ENCODE peak calls at places on chromosomes 2 and 18, in four cellular contexts. E, P, T and C are unnamed samples.

GRCh38 chr2:139296672-139297209 is 516.6 kb upstream of the NXPH2 start:
- DNase-seq in E (no peak), P (no peak), T (no peak), C (no peak)

GRCh38 chr2:36456227-36456788 is 100.7 kb downstream of the CRIM1 start:
- DNase-seq in E (no peak), T (no peak), P (no peak), C (no peak)

GRCh38 chr2:215601990-215602721 is 166.3 kb upstream of the FN1 start:
- DNase-seq in P (no peak), T (no peak), E (no peak), C (no peak)

GRCh38 chr18:79275461-79275860 is 120.3 kb upstream of the NFATC1 start:
- DNase-seq in E (no peak), T (no peak), P (no peak), C (no peak)

GRCh38 chr2:120465012-120465700 is 119.2 kb downstream of the INHBB start:
- DNase-seq in T (no peak), P (no peak), E (no peak), C (no peak)

GRCh38 chr2:9308186-9308955 is 101.8 kb downstream of the ASAP2 start:
- DNase-seq in E (no peak), P (no peak), T (no peak), C (no peak)

GRCh38 chr2:40120021-40120420 is 331.9 kb downstream of the SLC8A1 start:
- DNase-seq in T (no peak), E (no peak), P (no peak), C (no peak)

GRCh38 chr18:42412896-42413295 is 457.9 kb downstream of the PIK3C3 start:
- DNase-seq in E (no peak), P (no peak), T (no peak), C (no peak)

GRCh38 chr2:14633451-14634211 is 1.1 kb downstream of the LRATD1 start:
- DNase-seq in T (peak; percentile 24), E (no peak), P (no peak), C (peak; percentile 59)

GRCh38 chr2:28322051-28322450 is 70.6 kb upstream of the FOSL2 start:
- DNase-seq in E (no peak), T (no peak), P (no peak), C (no peak)

GRCh38 chr18:59484796-59485328 is 125.8 kb upstream of the LMAN1 start:
- DNase-seq in E (no peak), P (no peak), T (no peak), C (no peak)

GRCh38 chr2:190031971-190032623 is 30.4 kb downstream of the MSTN start:
- DNase-seq in E (no peak), P (no peak), T (no peak), C (no peak)

GRCh38 chr2:162518894-162519293 is 175.0 kb downstream of the GCA start:
- DNase-seq in T (no peak), E (no peak), P (no peak), C (no peak)

GRCh38 chr2:70596739-70597138 is 43.1 kb upstream of the TGFA start:
- DNase-seq in T (no peak), P (peak; percentile 59), E (no peak), C (no peak)

GRCh38 chr2:104654813-104655212 is 199.1 kb upstream of the POU3F3 start:
- DNase-seq in P (no peak), T (no peak), E (no peak), C (no peak)

GRCh38 chr2:145292166-145292565 is 772.2 kb upstream of the ZEB2 start:
- DNase-seq in P (no peak), T (no peak), E (no peak), C (no peak)

GRCh38 chr18:79117380-79117779 is 48.2 kb downstream of the ATP9B start:
- DNase-seq in T (no peak), E (no peak), P (no peak), C (no peak)

GRCh38 chr2:232485757-232486557 is 1.7 kb downstream of the ECEL1 start:
- DNase-seq in T (peak; percentile 46), E (no peak), P (no peak), C (no peak)

GRCh38 chr2:197972017-197972416 is 167.6 kb downstream of the PLCL1 start:
- DNase-seq in P (no peak), E (no peak), T (no peak), C (no peak)

GRCh38 chr2:220811952-220812570 is 760.0 kb downstream of the EPHA4 start:
- DNase-seq in E (no peak), T (no peak), P (no peak), C (no peak)

GRCh38 chr2:9613291-9613690 is 17.5 kb downstream of the YWHAQ start:
- DNase-seq in T (no peak), P (no peak), E (no peak), C (no peak)

GRCh38 chr2:118202707-118203303 is 114.5 kb downstream of the INSIG2 start:
- DNase-seq in E (no peak), P (no peak), T (peak; percentile 72), C (peak; percentile 77)

GRCh38 chr2:126660068-126660467 is 4.1 kb downstream of the GYPC start:
- DNase-seq in T (no peak), E (no peak), P (no peak), C (no peak)

GRCh38 chr2:155099784-155100183 is 401.3 kb downstream of the KCNJ3 start:
- DNase-seq in E (no peak), P (peak; percentile 68), T (peak; percentile 55), C (no peak)

GRCh38 chr2:164000171-164000570 is 264.4 kb upstream of the FIGN start:
- DNase-seq in T (no peak), P (no peak), E (no peak), C (no peak)

GRCh38 chr2:196591621-196592022 is 47.9 kb upstream of the CCDC150 start:
- DNase-seq in T (no peak), E (no peak), P (no peak), C (no peak)

GRCh38 chr2:196594158-196594557 is 45.4 kb upstream of the CCDC150 start:
- DNase-seq in E (no peak), T (no peak), P (no peak), C (no peak)

GRCh38 chr2:196591004-196591403 is 48.5 kb upstream of the CCDC150 start:
- DNase-seq in E (no peak), P (no peak), T (no peak), C (no peak)

GRCh38 chr2:196592331-196592911 is 47.1 kb upstream of the CCDC150 start:
- DNase-seq in E (no peak), T (peak; percentile 64), P (no peak), C (no peak)

GRCh38 chr2:196592912-196593881 is 46.3 kb upstream of the CCDC150 start:
- DNase-seq in T (peak; percentile 61), E (no peak), P (no peak), C (peak; percentile 77)
- TF ChIP-seq ATF3 in T (no peak), E (no peak), P (no peak), C (no peak)

GRCh38 chr2:68163641-68164040 is 6.0 kb downstream of the PNO1 start:
- DNase-seq in T (no peak), E (no peak), P (no peak), C (no peak)
- TF ChIP-seq ATF3 in T (no peak), E (no peak), P (no peak), C (no peak)

GRCh38 chr2:237474931-237475703 is 11.9 kb upstream of the MLPH start:
- DNase-seq in E (no peak), P (peak; percentile 37), T (peak; percentile 88), C (no peak)

GRCh38 chr2:237475704-237476107 is 11.3 kb upstream of the MLPH start:
- DNase-seq in T (no peak), P (no peak), E (no peak), C (no peak)

GRCh38 chr2:237472909-237473308 is 14.1 kb upstream of the MLPH start:
- DNase-seq in P (no peak), E (no peak), T (no peak), C (no peak)

GRCh38 chr2:237473474-237474453 is 13.3 kb upstream of the MLPH start:
- DNase-seq in P (no peak), T (no peak), E (no peak), C (no peak)

GRCh38 chr2:237474511-237474911 is 12.5 kb upstream of the MLPH start:
- DNase-seq in P (no peak), T (no peak), E (no peak), C (no peak)
- TF ChIP-seq ATF3 in P (no peak), T (no peak), E (no peak), C (no peak)

DNA sequence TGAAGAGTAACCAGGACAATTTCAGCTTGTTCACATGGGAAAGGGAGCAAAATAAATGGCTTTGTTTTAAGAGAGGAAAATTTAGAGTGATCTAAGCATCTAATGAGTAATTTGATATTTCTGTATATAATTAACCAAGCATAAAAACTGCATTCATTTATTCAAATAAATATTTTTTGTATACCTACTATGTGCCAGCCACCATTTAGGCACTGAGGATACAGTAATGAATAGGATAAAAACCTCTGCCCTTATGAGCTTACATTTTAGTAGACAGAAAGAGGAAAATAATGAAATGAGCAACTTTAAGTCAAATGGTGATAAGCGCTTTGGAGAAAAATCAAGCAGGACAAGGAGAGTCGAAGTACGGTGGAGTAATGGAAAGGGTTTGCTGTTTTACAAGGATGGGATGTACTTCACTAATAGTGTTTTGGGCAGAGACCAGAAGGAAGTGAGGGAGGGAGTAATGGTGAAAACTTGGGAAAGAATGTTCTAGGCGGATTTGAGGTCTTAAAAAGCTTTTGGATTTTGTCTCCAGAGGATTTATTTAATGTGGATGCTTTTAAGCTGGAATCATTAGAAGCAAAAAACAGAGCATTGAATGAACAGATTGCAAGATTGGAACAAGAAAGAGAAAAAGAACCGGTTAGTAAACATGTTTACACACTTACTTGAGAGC is 17.4 kb downstream of the NDC80 start:
- DNase-seq in T (no peak), P (no peak), E (no peak), C (no peak)
- TF ChIP-seq ATF3 in T (no peak), P (no peak), E (no peak), C (no peak)

GRCh38 chr18:49725809-49726514 is 87.4 kb downstream of the ACAA2 start:
- DNase-seq in T (peak; percentile 61), P (peak; percentile 91), E (no peak), C (peak; percentile 51)
- TF ChIP-seq ATF3 in T (no peak), P (no peak), E (no peak), C (no peak)

GRCh38 chr2:208373460-208374089 is 33.0 kb upstream of the PTH2R start:
- DNase-seq in P (peak; percentile 37), E (no peak), T (peak; percentile 57), C (no peak)

GRCh38 chr2:208371634-208371935 is 35.0 kb upstream of the PTH2R start:
- DNase-seq in T (no peak), P (no peak), E (no peak), C (no peak)

GRCh38 chr2:208369091-208369490 is 37.5 kb upstream of the PTH2R start:
- DNase-seq in E (no peak), P (no peak), T (no peak), C (no peak)

GRCh38 chr2:208375452-208376068 is 31.0 kb upstream of the PTH2R start:
- DNase-seq in E (no peak), P (no peak), T (no peak), C (no peak)

GRCh38 chr2:208370881-208371633 is 35.5 kb upstream of the PTH2R start:
- DNase-seq in P (no peak), E (no peak), T (no peak), C (no peak)
- TF ChIP-seq ATF3 in P (no peak), E (no peak), T (no peak), C (no peak)